ENCODE peak calls at places on chromosome 22, in ten cellular contexts. B is GM20000; X is AG09309; E is H9; S is substantia nigra; K is heart right ventricle; N is H7; W is iPS DF 6.9; C is left colon; I is effector CD4-positive, alpha-beta T cell. M is an unnamed sample.

GRCh38 chr22:18077639-18078328 is at the start of gene PEX26:
- DNase-seq in C (peak; percentile 95), S (peak; percentile 88), N (peak; percentile 96), E (peak; percentile 95), X (peak; percentile 82), B (peak; percentile 97), I (peak; percentile 92), W (peak; percentile 71), K (peak; percentile 91), M (peak; percentile 98)

GRCh38 chr22:23089633-23090032 is 19.3 kb downstream of the GNAZ start:
- DNase-seq in X (no peak), C (no peak), I (no peak), K (no peak), S (no peak), N (no peak), W (no peak), E (no peak), B (no peak), M (no peak)

GRCh38 chr22:26996156-26996555 is 338.8 kb downstream of the MIAT start:
- DNase-seq in X (no peak), N (no peak), E (no peak), C (no peak), I (no peak), W (no peak), K (no peak), S (no peak), B (no peak), M (no peak)

GRCh38 chr22:41966607-41967240 is 2.5 kb upstream of the SEPTIN3 start:
- DNase-seq in B (peak; percentile 71), C (peak; percentile 43), N (peak; percentile 69), I (peak; percentile 15), K (no peak), X (peak; percentile 86), S (no peak), E (peak; percentile 81), W (no peak), M (peak; percentile 56)

GRCh38 chr22:23520875-23521441 is 59.1 kb downstream of the IGLL1 start:
- DNase-seq in N (peak; percentile 78), C (peak; percentile 43), K (peak; percentile 58), I (no peak), E (no peak), B (no peak), X (no peak), S (no peak), W (no peak), M (peak; percentile 65)

GRCh38 chr22:20663941-20664593 is 109.8 kb upstream of the SERPIND1 start:
- DNase-seq in N (no peak), W (no peak), B (no peak), S (no peak), E (no peak), C (no peak), X (no peak), I (no peak), K (no peak), M (no peak)

GRCh38 chr22:31102441-31103081 is 4.8 kb downstream of the SELENOM start:
- DNase-seq in S (no peak), B (no peak), N (no peak), W (no peak), I (no peak), C (peak; percentile 61), X (peak; percentile 89), K (peak; percentile 67), E (no peak), M (no peak)

GRCh38 chr22:29912605-29913398 is 29.8 kb downstream of the MTMR3 start:
- DNase-seq in X (peak; percentile 82), B (no peak), S (no peak), K (no peak), N (no peak), I (no peak), W (no peak), C (no peak), E (no peak), M (no peak)

GRCh38 chr22:30302810-30303138 is 13.5 kb upstream of the CASTOR1 start:
- DNase-seq in I (no peak), K (no peak), B (no peak), W (no peak), C (no peak), X (no peak), N (no peak), S (no peak), E (no peak), M (no peak)

GRCh38 chr22:22228421-22228820 is 16.2 kb upstream of the VPREB1 start:
- DNase-seq in K (no peak), C (no peak), B (no peak), N (no peak), E (no peak), W (no peak), X (no peak), S (no peak), I (no peak), M (no peak)

GRCh38 chr22:42249831-42250230 is 20.6 kb downstream of the TCF20 start:
- DNase-seq in C (no peak), S (no peak), W (no peak), X (no peak), N (no peak), E (no peak), I (no peak), K (no peak), B (no peak), M (no peak)

GRCh38 chr22:23088199-23088604 is 17.9 kb downstream of the GNAZ start:
- DNase-seq in B (no peak), I (no peak), E (peak; percentile 67), W (no peak), C (no peak), K (no peak), N (peak; percentile 89), S (no peak), X (no peak), M (no peak)

GRCh38 chr22:36971305-36971704 is 47.9 kb downstream of the TST start:
- DNase-seq in C (no peak), I (no peak), E (no peak), W (no peak), X (no peak), S (no peak), N (no peak), B (no peak), K (no peak), M (no peak)

GRCh38 chr22:29727248-29727551 is 7.4 kb downstream of the CABP7 start:
- DNase-seq in E (peak; percentile 79), W (no peak), C (peak; percentile 40), I (no peak), K (peak; percentile 47), N (peak; percentile 97), B (peak; percentile 81), X (no peak), S (no peak), M (peak; percentile 51)

GRCh38 chr22:37753746-37754145 is 54.0 kb upstream of the GCAT start:
- DNase-seq in C (no peak), I (no peak), E (no peak), N (no peak), W (no peak), S (no peak), B (no peak), X (no peak), K (no peak), M (no peak)

GRCh38 chr22:47112994-47113879 is 350.8 kb downstream of the TBC1D22A start:
- DNase-seq in N (no peak), B (no peak), E (no peak), W (no peak), S (no peak), K (no peak), I (no peak), C (no peak), X (no peak), M (no peak)

GRCh38 chr22:19291218-19291579 is 320 bp downstream of the CLTCL1 start:
- DNase-seq in W (no peak), E (peak; percentile 32), I (peak; percentile 10), N (peak; percentile 77), S (peak; percentile 25), B (peak; percentile 25), X (no peak), K (peak; percentile 45), C (peak; percentile 52), M (peak; percentile 26)

GRCh38 chr22:31155425-31155824 is 4.6 kb upstream of the RNF185 start:
- DNase-seq in X (no peak), C (no peak), W (no peak), N (no peak), B (no peak), S (no peak), I (no peak), E (no peak), K (no peak), M (no peak)

GRCh38 chr22:37421468-37421877 is 5.8 kb downstream of the ELFN2 start:
- DNase-seq in W (no peak), E (no peak), B (no peak), I (no peak), K (no peak), C (no peak), N (peak; percentile 41), X (no peak), S (no peak), M (no peak)

GRCh38 chr22:50473855-50474671 is 772 bp downstream of the SBF1 start:
- DNase-seq in N (peak; percentile 89), W (no peak), I (no peak), E (no peak), X (no peak), K (peak; percentile 40), B (no peak), C (peak; percentile 64), S (no peak), M (peak; percentile 57)

M was measured in testis.